ENCODE peak calls at places on chromosomes 16 and 17, in five cellular contexts. S, B, R, W and K are unnamed samples.

GRCh38 chr16:65254144-65254543 is 132.3 kb upstream of the CDH11 start:
- DNase-seq in S (no peak), R (no peak), W (no peak), B (no peak), K (peak; percentile 8)

GRCh38 chr16:49700222-49700927 is 155.5 kb downstream of the ZNF423 start:
- DNase-seq in S (no peak), R (peak; percentile 39), W (no peak), B (peak; percentile 55), K (peak; percentile 90)

GRCh38 chr17:7191571-7192270 is 12.6 kb upstream of the ASGR1 start:
- DNase-seq in R (no peak), S (no peak), W (no peak), B (peak; percentile 86), K (no peak)

GRCh38 chr16:48197294-48197693 is 41.5 kb upstream of the ABCC12 start:
- DNase-seq in W (no peak), B (no peak), R (no peak), S (no peak), K (no peak)

GRCh38 chr17:30433514-30433913 is 43.7 kb upstream of the GOSR1 start:
- DNase-seq in R (peak; percentile 93), S (no peak), W (no peak), B (no peak), K (peak; percentile 86)

GRCh38 chr16:56558024-56558747 is 6.7 kb upstream of the MT4 start:
- DNase-seq in R (peak; percentile 41), S (no peak), W (no peak), B (peak; percentile 47), K (peak; percentile 44)

GRCh38 chr17:13931111-13931526 is 138.2 kb upstream of the COX10 start:
- DNase-seq in S (no peak), B (no peak), W (no peak), R (peak; percentile 62), K (peak; percentile 45)

GRCh38 chr17:41171881-41172280 is 3.9 kb upstream of the KRTAP4-3 start:
- DNase-seq in R (no peak), B (no peak), W (no peak), S (no peak), K (peak; percentile 19)

GRCh38 chr16:24075929-24076716 is 180.0 kb upstream of the CACNG3 start:
- DNase-seq in S (no peak), W (no peak), R (no peak), B (no peak), K (no peak)

GRCh38 chr16:1771072-1771863 is at the start of gene NME3:
- DNase-seq in S (peak; percentile 74), R (peak; percentile 69), B (peak; percentile 92), W (peak; percentile 75), K (peak; percentile 50)

GRCh38 chr17:36850794-36851193 is 86.5 kb upstream of the LHX1 start:
- DNase-seq in W (no peak), R (peak; percentile 34), B (no peak), S (no peak), K (peak; percentile 51)

GRCh38 chr16:52237823-52238222 is 309.1 kb downstream of the TOX3 start:
- DNase-seq in R (no peak), B (no peak), S (no peak), W (no peak), K (no peak)

GRCh38 chr17:56319531-56319930 is 166.3 kb downstream of the ANKFN1 start:
- DNase-seq in R (peak; percentile 65), S (no peak), B (peak; percentile 33), W (no peak), K (peak; percentile 79)

GRCh38 chr16:75305364-75306101 is 54.1 kb upstream of the BCAR1 start:
- DNase-seq in B (peak; percentile 54), R (peak; percentile 100), S (no peak), W (peak; percentile 8), K (peak; percentile 100)

GRCh38 chr16:71339481-71340171 is 18.9 kb upstream of the CALB2 start:
- DNase-seq in R (no peak), S (no peak), B (no peak), W (no peak), K (no peak)

GRCh38 chr17:8125947-8126305 is 2.0 kb upstream of the HES7 start:
- DNase-seq in B (peak; percentile 82), S (no peak), R (peak; percentile 34), W (no peak), K (peak; percentile 18)

GRCh38 chr17:15233971-15234370 is 31.2 kb downstream of the PMP22 start:
- DNase-seq in R (no peak), W (no peak), B (no peak), S (no peak), K (no peak)